ENCODE peak calls at places on chromosome 13, in four cellular contexts. X is A673; O is heart left ventricle; L is CD8-positive, alpha-beta T cell. B is an unnamed sample.

GRCh38 chr13:23966691-23967615 is 69.7 kb upstream of the C1QTNF9B start:
- DNase-seq in X (no peak), O (no peak), L (peak; percentile 23), B (no peak)

GRCh38 chr13:64928704-64929499 is 2301.2 kb downstream of the PCDH9 start:
- DNase-seq in X (peak; percentile 9), O (no peak), L (no peak), B (no peak)

GRCh38 chr13:77981191-77981925 is 62.7 kb upstream of the EDNRB start:
- DNase-seq in X (no peak), O (no peak), L (no peak), B (no peak)

GRCh38 chr13:48551329-48551728 is 18.4 kb upstream of the RCBTB2 start:
- DNase-seq in X (no peak), O (no peak), L (no peak), B (no peak)

GRCh38 chr13:71677114-71677513 is 189.9 kb downstream of the DACH1 start:
- DNase-seq in X (peak; percentile 75), O (no peak), L (no peak), B (no peak)

GRCh38 chr13:113088691-113089020 is 16.9 kb upstream of the F7 start:
- DNase-seq in X (no peak), O (peak; percentile 51), L (no peak), B (no peak)

GRCh38 chr13:45055198-45055901 is 65.0 kb upstream of the GTF2F2 start:
- DNase-seq in X (peak; percentile 79), O (no peak), L (no peak), B (no peak)

GRCh38 chr13:42011601-42012401 is 36.6 kb upstream of the DGKH start:
- DNase-seq in X (no peak), O (no peak), L (no peak), B (no peak)

GRCh38 chr13:41398494-41399190 is 58.7 kb upstream of the RGCC start:
- DNase-seq in X (peak; percentile 24), O (no peak), L (no peak), B (no peak)

GRCh38 chr13:80082396-80083096 is 258.4 kb downstream of the SPRY2 start:
- DNase-seq in X (no peak), O (no peak), L (no peak), B (no peak)

GRCh38 chr13:50222569-50223332 is 207.5 kb downstream of the KCNRG start:
- DNase-seq in X (no peak), O (peak; percentile 88), L (no peak), B (peak; percentile 77)

GRCh38 chr13:108980237-108980636 is 350.8 kb downstream of the MYO16 start:
- DNase-seq in X (no peak), O (no peak), L (no peak), B (no peak)

GRCh38 chr13:96492758-96493157 is 402.9 kb downstream of the HS6ST3 start:
- DNase-seq in X (no peak), O (no peak), L (no peak), B (no peak)